ENCODE peak calls at places on chromosomes 2 and 18, in eight cellular contexts. V, W, B, E, N, Y, G and O are unnamed samples.

GRCh38 chr18:57864615-57865121 is 61.6 kb upstream of the ATP8B1 start:
- DNase-seq in V (no peak), W (no peak), B (no peak), E (no peak), N (no peak), Y (no peak), G (no peak), O (no peak)

GRCh38 chr2:230898016-230898415 is 27.0 kb downstream of the GPR55 start:
- DNase-seq in V (no peak), W (no peak), B (no peak), E (no peak), N (no peak), Y (no peak), G (no peak), O (peak)

GRCh38 chr18:26190506-26190905 is 35.7 kb upstream of the TAF4B start:
- DNase-seq in V (no peak), W (no peak), B (no peak), E (no peak), N (no peak), Y (no peak), G (no peak), O (no peak)

GRCh38 chr2:239822146-239822945 is 202.8 kb downstream of the NDUFA10 start:
- DNase-seq in V (no peak), W (no peak), B (no peak), E (no peak), N (no peak), Y (no peak), G (no peak), O (no peak)

GRCh38 chr2:95051636-95052035 is 26.1 kb downstream of the MAL start:
- DNase-seq in V (no peak), W (no peak), B (no peak), E (no peak), N (no peak), Y (no peak), G (no peak), O (no peak)

GRCh38 chr2:205802069-205802468 is 119.8 kb downstream of the NRP2 start:
- DNase-seq in V (peak), W (no peak), B (no peak), E (peak), N (no peak), Y (no peak), G (no peak), O (no peak)

GRCh38 chr2:96965781-96966514 is 20.4 kb downstream of the FAM178B start:
- DNase-seq in V (no peak), W (no peak), B (no peak), E (no peak), N (no peak), Y (no peak), G (no peak), O (no peak)

GRCh38 chr18:48801728-48802542 is 148.8 kb downstream of the SMAD7 start:
- DNase-seq in V (no peak), W (peak), B (peak), E (no peak), N (no peak), Y (no peak), G (no peak), O (peak)

GRCh38 chr18:7132356-7133115 is 14.9 kb upstream of the LAMA1 start:
- DNase-seq in V (no peak), W (no peak), B (no peak), E (no peak), N (no peak), Y (no peak), G (no peak), O (no peak)

GRCh38 chr18:69999671-70000070 is 52.0 kb upstream of the CD226 start:
- DNase-seq in V (peak), W (no peak), B (no peak), E (no peak), N (no peak), Y (no peak), G (no peak), O (no peak)

GRCh38 chr18:5868218-5868904 is 27.0 kb downstream of the TMEM200C start:
- DNase-seq in V (peak), W (peak), B (peak), E (peak), N (no peak), Y (peak), G (peak), O (peak)

GRCh38 chr2:71615769-71616730 is 162.7 kb downstream of the DYSF start:
- DNase-seq in V (no peak), W (no peak), B (no peak), E (no peak), N (no peak), Y (peak), G (no peak), O (no peak)

GRCh38 chr18:44392933-44393332 is 287.8 kb upstream of the SETBP1 start:
- DNase-seq in V (no peak), W (no peak), B (no peak), E (no peak), N (no peak), Y (no peak), G (no peak), O (no peak)

GRCh38 chr18:63097198-63097597 is 222.4 kb downstream of the BCL2 start:
- DNase-seq in V (no peak), W (no peak), B (no peak), E (no peak), N (no peak), Y (no peak), G (no peak), O (no peak)

GRCh38 chr2:9984217-9984739 is 32.8 kb downstream of the GRHL1 start:
- DNase-seq in V (peak), W (no peak), B (no peak), E (peak), N (no peak), Y (no peak), G (no peak), O (no peak)

GRCh38 chr2:5666798-5667197 is 25.4 kb upstream of the SOX11 start:
- DNase-seq in V (peak), W (no peak), B (no peak), E (no peak), N (no peak), Y (no peak), G (no peak), O (no peak)

GRCh38 chr2:121858406-121858805 is 103.0 kb downstream of the TSN start:
- DNase-seq in V (peak), W (no peak), B (no peak), E (no peak), N (no peak), Y (no peak), G (no peak), O (no peak)

DNA sequence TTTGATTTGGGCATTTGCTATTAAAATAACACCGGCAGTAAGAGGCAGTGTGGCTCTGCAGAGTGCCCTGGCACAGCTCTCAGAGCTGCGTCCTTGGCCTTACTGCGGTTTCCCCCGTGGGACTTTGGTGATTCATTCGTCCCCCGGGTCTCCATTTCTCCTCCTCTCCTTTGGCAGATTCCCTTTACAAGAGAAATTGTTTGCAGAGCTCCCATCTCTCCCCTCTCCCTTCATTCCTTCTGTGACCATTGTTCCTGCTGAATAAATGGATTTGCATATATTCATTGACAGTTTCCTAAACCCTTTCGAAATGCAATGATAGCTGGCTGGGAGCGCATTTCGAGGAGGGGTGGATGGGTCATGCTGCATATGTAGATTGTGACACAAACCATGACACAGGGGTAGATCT is 187.5 kb downstream of the VAPA start:
- DNase-seq in V (peak), W (no peak), B (no peak), E (no peak), N (no peak), Y (no peak), G (no peak), O (no peak)
- H3K4me3 ChIP-seq in V (no peak), W (peak), B (no peak), E (no peak), N (peak), Y (no peak), G (no peak), O (no peak)

GRCh38 chr18:13284330-13285027 is 65.9 kb downstream of the LDLRAD4 start:
- DNase-seq in V (no peak), W (no peak), B (no peak), E (no peak), N (no peak), Y (peak), G (no peak), O (no peak)
- H3K4me3 ChIP-seq in V (no peak), W (no peak), B (no peak), E (no peak), N (peak), Y (no peak), G (no peak), O (no peak)

GRCh38 chr2:136117391-136117841 is 533 bp downstream of the CXCR4 start:
- DNase-seq in V (peak), W (peak), B (peak), E (peak), N (no peak), Y (peak), G (no peak), O (peak)

GRCh38 chr2:136115183-136115751 is 2.7 kb downstream of the CXCR4 start:
- DNase-seq in V (no peak), W (no peak), B (no peak), E (no peak), N (no peak), Y (no peak), G (no peak), O (no peak)

GRCh38 chr2:136116813-136117390 is 1.0 kb downstream of the CXCR4 start:
- DNase-seq in V (no peak), W (peak), B (peak), E (peak), N (no peak), Y (peak), G (no peak), O (peak)

GRCh38 chr2:136114392-136114791 is 3.6 kb downstream of the CXCR4 start:
- DNase-seq in V (no peak), W (no peak), B (no peak), E (no peak), N (no peak), Y (no peak), G (no peak), O (no peak)

DNA sequence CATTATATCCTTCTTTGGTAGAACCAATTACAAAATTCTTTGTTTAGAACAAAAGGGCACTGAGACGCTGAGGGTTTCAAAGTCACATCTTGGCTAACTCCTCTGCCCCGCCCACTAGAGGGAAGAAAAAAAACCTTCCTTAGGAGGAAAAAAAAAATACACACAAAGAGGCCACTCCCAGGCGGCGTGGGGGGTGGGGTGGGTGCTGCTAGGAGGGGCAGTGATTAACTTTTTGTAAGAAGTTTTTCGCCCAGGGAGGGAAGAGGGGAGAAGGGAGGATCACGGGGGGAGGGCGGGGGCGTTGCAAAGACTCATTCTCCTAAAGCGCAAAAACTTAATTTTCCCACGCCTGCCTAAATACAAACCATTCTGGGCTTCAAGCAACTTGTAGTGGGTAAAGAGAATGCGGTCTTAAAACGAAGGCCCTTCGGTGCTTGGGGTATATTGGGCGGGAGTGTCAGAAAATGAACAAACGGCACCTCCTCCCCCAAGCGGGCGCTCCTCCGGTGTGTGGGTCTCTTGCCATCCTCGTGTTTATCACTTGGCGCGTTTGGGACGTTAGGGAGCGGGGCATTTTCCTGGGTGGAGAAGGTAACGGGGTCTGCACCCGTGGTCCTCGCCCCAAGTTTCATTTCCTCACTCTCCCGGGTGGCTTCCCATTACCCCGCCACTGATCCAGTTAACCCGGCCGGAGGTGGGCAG is 1.7 kb downstream of the CXCR4 start:
- DNase-seq in V (no peak), W (peak), B (peak), E (no peak), N (no peak), Y (peak), G (no peak), O (peak)
- H3K4me3 ChIP-seq in V (no peak), W (peak), B (peak), E (peak), N (peak), Y (peak), G (no peak), O (peak)

DNA sequence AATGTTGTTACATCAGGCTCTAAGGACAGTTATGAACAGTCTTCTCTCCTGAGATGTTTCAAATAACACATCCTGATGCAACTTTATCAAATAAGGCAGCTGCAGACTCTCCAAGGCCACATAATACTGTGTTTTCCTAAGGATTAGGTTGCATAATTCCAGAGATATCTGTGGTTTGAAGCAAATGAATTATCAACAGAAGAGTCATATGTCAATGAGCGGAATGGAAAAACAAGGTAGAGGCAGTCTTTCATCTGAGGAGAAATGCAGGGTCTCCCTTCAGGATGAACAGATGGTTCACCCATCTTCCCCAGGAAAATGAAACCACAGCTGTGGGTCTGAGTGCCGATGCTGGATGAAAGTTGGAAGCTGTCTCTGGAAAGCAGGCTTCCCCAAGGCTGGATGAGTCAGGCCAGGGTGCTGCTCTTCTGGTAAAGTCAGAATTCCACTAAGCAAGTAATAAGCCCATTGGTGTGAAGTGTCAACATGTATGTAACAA is 22.2 kb downstream of the LYG1 start:
- DNase-seq in V (peak), W (no peak), B (no peak), E (no peak), N (no peak), Y (no peak), G (peak), O (no peak)
- H3K4me3 ChIP-seq in V (no peak), W (no peak), B (no peak), E (no peak), N (no peak), Y (no peak), G (peak), O (no peak)

DNA sequence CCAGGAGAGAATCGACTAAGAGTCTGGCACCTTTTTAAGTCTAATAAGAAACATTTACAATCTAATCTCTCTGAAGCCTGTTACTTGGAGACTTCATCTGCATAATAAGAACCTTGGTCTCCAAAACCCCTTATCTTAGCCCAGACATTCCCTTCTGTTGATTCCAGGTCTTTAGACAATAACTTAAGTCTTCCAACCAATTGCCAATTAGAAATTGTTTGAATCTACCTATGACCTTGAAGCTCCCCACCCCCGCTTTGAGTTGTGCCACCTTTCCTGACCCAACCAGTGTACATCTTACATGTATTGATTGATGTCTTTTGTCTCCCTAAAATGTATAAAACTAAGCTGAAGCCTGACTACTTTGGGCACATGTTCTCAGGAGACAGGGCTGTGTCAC is 49.5 kb upstream of the DTNA start:
- DNase-seq in V (peak), W (no peak), B (no peak), E (no peak), N (no peak), Y (no peak), G (no peak), O (no peak)
- H3K4me3 ChIP-seq in V (no peak), W (no peak), B (no peak), E (no peak), N (no peak), Y (no peak), G (no peak), O (no peak)